ENCODE peak calls at places on chromosome 14, in nine cellular contexts. One of them, this sample, is unnamed.

GRCh38 chr14:36604757-36605505 is 22.5 kb upstream of the NKX2-8 start:
- DNase-seq in Caco-2: peak; percentile 69
- DNase-seq in gastrocnemius medialis: no peak
- DNase-seq in HCT116: peak; percentile 76
- DNase-seq in esophagus squamous epithelium: no peak
- DNase-seq in mucosa of descending colon: peak; percentile 69
- DNase-seq in prostate gland: peak; percentile 63
- DNase-seq in cardiac muscle cell: peak; percentile 75
- DNase-seq in uterus: no peak
- DNase-seq in this sample: peak; percentile 59

GRCh38 chr14:67268456-67269115 is 27.4 kb downstream of the PALS1 start:
- DNase-seq in cardiac muscle cell: peak; percentile 51
- DNase-seq in mucosa of descending colon: no peak
- DNase-seq in esophagus squamous epithelium: no peak
- DNase-seq in HCT116: no peak
- DNase-seq in prostate gland: no peak
- DNase-seq in Caco-2: no peak
- DNase-seq in gastrocnemius medialis: no peak
- DNase-seq in uterus: no peak
- DNase-seq in this sample: no peak

GRCh38 chr14:95361373-95362179 is 41.9 kb upstream of the CLMN start:
- DNase-seq in uterus: peak; percentile 29
- DNase-seq in prostate gland: peak; percentile 53
- DNase-seq in mucosa of descending colon: peak; percentile 68
- DNase-seq in HCT116: peak; percentile 24
- DNase-seq in Caco-2: no peak
- DNase-seq in cardiac muscle cell: peak; percentile 46
- DNase-seq in esophagus squamous epithelium: no peak
- DNase-seq in gastrocnemius medialis: no peak
- DNase-seq in this sample: peak; percentile 67

GRCh38 chr14:86038401-86038985 is 508.5 kb downstream of the FLRT2 start:
- DNase-seq in gastrocnemius medialis: no peak
- DNase-seq in prostate gland: no peak
- DNase-seq in HCT116: no peak
- DNase-seq in mucosa of descending colon: peak; percentile 25
- DNase-seq in cardiac muscle cell: peak; percentile 76
- DNase-seq in uterus: no peak
- DNase-seq in esophagus squamous epithelium: no peak
- DNase-seq in Caco-2: peak; percentile 36
- DNase-seq in this sample: peak; percentile 60

GRCh38 chr14:33369972-33370371 is 431.3 kb downstream of the NPAS3 start:
- DNase-seq in prostate gland: no peak
- DNase-seq in Caco-2: no peak
- DNase-seq in cardiac muscle cell: no peak
- DNase-seq in gastrocnemius medialis: no peak
- DNase-seq in uterus: no peak
- DNase-seq in mucosa of descending colon: no peak
- DNase-seq in HCT116: no peak
- DNase-seq in esophagus squamous epithelium: no peak
- DNase-seq in this sample: no peak

GRCh38 chr14:58712357-58712756 is 74.6 kb downstream of the DACT1 start:
- DNase-seq in uterus: no peak
- DNase-seq in Caco-2: no peak
- DNase-seq in prostate gland: no peak
- DNase-seq in gastrocnemius medialis: no peak
- DNase-seq in HCT116: no peak
- DNase-seq in mucosa of descending colon: no peak
- DNase-seq in esophagus squamous epithelium: no peak
- DNase-seq in cardiac muscle cell: peak; percentile 46
- DNase-seq in this sample: no peak

GRCh38 chr14:104784846-104785707 is 10.5 kb downstream of the AKT1 start:
- DNase-seq in gastrocnemius medialis: no peak
- DNase-seq in uterus: no peak
- DNase-seq in prostate gland: no peak
- DNase-seq in mucosa of descending colon: no peak
- DNase-seq in cardiac muscle cell: no peak
- DNase-seq in Caco-2: no peak
- DNase-seq in esophagus squamous epithelium: no peak
- DNase-seq in HCT116: no peak
- DNase-seq in this sample: peak; percentile 67

GRCh38 chr14:34051966-34052657 is 101.2 kb upstream of the EGLN3 start:
- DNase-seq in Caco-2: peak; percentile 78
- DNase-seq in HCT116: peak; percentile 88
- DNase-seq in mucosa of descending colon: peak; percentile 76
- DNase-seq in gastrocnemius medialis: no peak
- DNase-seq in esophagus squamous epithelium: no peak
- DNase-seq in prostate gland: no peak
- DNase-seq in uterus: peak; percentile 63
- DNase-seq in cardiac muscle cell: peak; percentile 82
- DNase-seq in this sample: no peak

GRCh38 chr14:100862277-100862676 is 36.4 kb downstream of the MEG3 start:
- DNase-seq in uterus: no peak
- DNase-seq in HCT116: no peak
- DNase-seq in cardiac muscle cell: no peak
- DNase-seq in Caco-2: no peak
- DNase-seq in gastrocnemius medialis: no peak
- DNase-seq in prostate gland: no peak
- DNase-seq in mucosa of descending colon: no peak
- DNase-seq in esophagus squamous epithelium: no peak
- DNase-seq in this sample: no peak

GRCh38 chr14:52155656-52156213 is 86.9 kb upstream of the NID2 start:
- DNase-seq in cardiac muscle cell: no peak
- DNase-seq in Caco-2: no peak
- DNase-seq in uterus: no peak
- DNase-seq in mucosa of descending colon: no peak
- DNase-seq in esophagus squamous epithelium: no peak
- DNase-seq in gastrocnemius medialis: no peak
- DNase-seq in HCT116: no peak
- DNase-seq in prostate gland: no peak
- DNase-seq in this sample: no peak

GRCh38 chr14:96309128-96309906 is 53.3 kb downstream of the BDKRB1 start:
- DNase-seq in HCT116: no peak
- DNase-seq in mucosa of descending colon: peak; percentile 51
- DNase-seq in cardiac muscle cell: no peak
- DNase-seq in prostate gland: no peak
- DNase-seq in Caco-2: peak; percentile 68
- DNase-seq in esophagus squamous epithelium: no peak
- DNase-seq in uterus: no peak
- DNase-seq in gastrocnemius medialis: no peak
- DNase-seq in this sample: no peak

GRCh38 chr14:51041117-51041531 is 53.8 kb downstream of the TRIM9 start:
- DNase-seq in Caco-2: peak; percentile 41
- DNase-seq in gastrocnemius medialis: no peak
- DNase-seq in esophagus squamous epithelium: no peak
- DNase-seq in uterus: no peak
- DNase-seq in HCT116: no peak
- DNase-seq in cardiac muscle cell: no peak
- DNase-seq in mucosa of descending colon: peak; percentile 10
- DNase-seq in prostate gland: no peak
- DNase-seq in this sample: no peak
- H3K4me1 ChIP-seq in Caco-2: peaks cover 11% of the 10 kb centered on the region
- H3K4me1 ChIP-seq in gastrocnemius medialis: no peaks in the 10 kb centered on the region
- H3K4me1 ChIP-seq in esophagus squamous epithelium: no peaks in the 10 kb centered on the region
- H3K4me1 ChIP-seq in uterus: no peaks in the 10 kb centered on the region
- H3K4me1 ChIP-seq in HCT116: no peaks in the 10 kb centered on the region
- H3K4me1 ChIP-seq in cardiac muscle cell: no peaks in the 10 kb centered on the region
- H3K4me1 ChIP-seq in mucosa of descending colon: no peaks in the 10 kb centered on the region
- H3K4me1 ChIP-seq in prostate gland: no peaks in the 10 kb centered on the region
- H3K4me1 ChIP-seq in this sample: no peaks in the 10 kb centered on the region

GRCh38 chr14:92440345-92441003 is 73.1 kb upstream of the RIN3 start:
- DNase-seq in esophagus squamous epithelium: no peak
- DNase-seq in HCT116: no peak
- DNase-seq in uterus: no peak
- DNase-seq in cardiac muscle cell: no peak
- DNase-seq in gastrocnemius medialis: no peak
- DNase-seq in prostate gland: no peak
- DNase-seq in mucosa of descending colon: no peak
- DNase-seq in Caco-2: peak; percentile 17
- DNase-seq in this sample: no peak

GRCh38 chr14:92443741-92444140 is 69.8 kb upstream of the RIN3 start:
- DNase-seq in gastrocnemius medialis: no peak
- DNase-seq in mucosa of descending colon: no peak
- DNase-seq in prostate gland: no peak
- DNase-seq in uterus: no peak
- DNase-seq in cardiac muscle cell: no peak
- DNase-seq in esophagus squamous epithelium: no peak
- DNase-seq in HCT116: no peak
- DNase-seq in Caco-2: peak; percentile 17
- DNase-seq in this sample: no peak

GRCh38 chr14:92439551-92440344 is 73.8 kb upstream of the RIN3 start:
- DNase-seq in cardiac muscle cell: no peak
- DNase-seq in mucosa of descending colon: no peak
- DNase-seq in prostate gland: no peak
- DNase-seq in HCT116: no peak
- DNase-seq in Caco-2: peak; percentile 15
- DNase-seq in uterus: no peak
- DNase-seq in esophagus squamous epithelium: no peak
- DNase-seq in gastrocnemius medialis: no peak
- DNase-seq in this sample: no peak

GRCh38 chr14:92443167-92443566 is 70.4 kb upstream of the RIN3 start:
- DNase-seq in mucosa of descending colon: no peak
- DNase-seq in Caco-2: peak; percentile 9
- DNase-seq in prostate gland: no peak
- DNase-seq in gastrocnemius medialis: no peak
- DNase-seq in cardiac muscle cell: no peak
- DNase-seq in esophagus squamous epithelium: no peak
- DNase-seq in uterus: no peak
- DNase-seq in HCT116: no peak
- DNase-seq in this sample: no peak

DNA sequence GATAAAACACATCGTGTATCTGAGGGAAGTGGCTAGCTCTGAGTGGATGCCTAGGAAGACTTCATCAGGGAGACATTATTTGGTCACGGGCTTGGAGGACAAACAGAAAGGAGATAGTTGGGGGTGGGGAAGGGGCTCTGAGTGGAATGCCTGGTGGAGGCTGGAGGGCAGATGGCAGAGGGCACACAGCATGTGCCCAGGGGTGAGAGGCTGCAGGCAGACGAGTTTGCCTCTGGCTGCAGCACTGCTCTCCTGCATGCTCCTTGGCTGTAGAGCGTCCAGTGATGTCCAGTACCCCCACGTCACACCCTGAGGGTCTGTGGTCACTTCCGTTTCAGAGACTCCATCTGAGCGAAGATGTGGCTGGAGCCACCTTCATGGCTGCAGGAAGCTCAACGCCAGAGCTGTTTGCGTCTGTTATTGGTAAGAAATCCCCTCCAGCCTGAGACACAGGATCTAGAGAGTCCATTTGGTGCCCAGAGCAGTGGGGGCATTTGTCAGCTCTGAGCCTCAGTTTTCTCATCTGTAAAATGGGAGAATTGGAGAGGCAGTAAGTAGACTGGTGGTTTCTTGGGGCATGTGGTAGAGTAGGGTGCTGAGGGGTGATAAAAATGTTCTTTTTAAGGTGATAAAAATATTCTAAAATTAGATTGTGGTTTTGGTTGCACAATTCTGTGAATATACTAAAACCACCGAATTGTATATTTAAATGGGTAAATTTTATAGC is 71.7 kb upstream of the RIN3 start:
- DNase-seq in HCT116: no peak
- DNase-seq in mucosa of descending colon: no peak
- DNase-seq in Caco-2: no peak
- DNase-seq in cardiac muscle cell: no peak
- DNase-seq in prostate gland: no peak
- DNase-seq in uterus: no peak
- DNase-seq in gastrocnemius medialis: no peak
- DNase-seq in esophagus squamous epithelium: no peak
- DNase-seq in this sample: no peak
- TF ChIP-seq CTCF in HCT116: no peak
- TF ChIP-seq CTCF in mucosa of descending colon: no peak
- TF ChIP-seq CTCF in Caco-2: no peak
- TF ChIP-seq CTCF in cardiac muscle cell: no peak
- TF ChIP-seq CTCF in prostate gland: no peak
- TF ChIP-seq CTCF in uterus: no peak
- TF ChIP-seq CTCF in gastrocnemius medialis: no peak
- TF ChIP-seq CTCF in esophagus squamous epithelium: no peak
- TF ChIP-seq CTCF in this sample: no peak

DNA sequence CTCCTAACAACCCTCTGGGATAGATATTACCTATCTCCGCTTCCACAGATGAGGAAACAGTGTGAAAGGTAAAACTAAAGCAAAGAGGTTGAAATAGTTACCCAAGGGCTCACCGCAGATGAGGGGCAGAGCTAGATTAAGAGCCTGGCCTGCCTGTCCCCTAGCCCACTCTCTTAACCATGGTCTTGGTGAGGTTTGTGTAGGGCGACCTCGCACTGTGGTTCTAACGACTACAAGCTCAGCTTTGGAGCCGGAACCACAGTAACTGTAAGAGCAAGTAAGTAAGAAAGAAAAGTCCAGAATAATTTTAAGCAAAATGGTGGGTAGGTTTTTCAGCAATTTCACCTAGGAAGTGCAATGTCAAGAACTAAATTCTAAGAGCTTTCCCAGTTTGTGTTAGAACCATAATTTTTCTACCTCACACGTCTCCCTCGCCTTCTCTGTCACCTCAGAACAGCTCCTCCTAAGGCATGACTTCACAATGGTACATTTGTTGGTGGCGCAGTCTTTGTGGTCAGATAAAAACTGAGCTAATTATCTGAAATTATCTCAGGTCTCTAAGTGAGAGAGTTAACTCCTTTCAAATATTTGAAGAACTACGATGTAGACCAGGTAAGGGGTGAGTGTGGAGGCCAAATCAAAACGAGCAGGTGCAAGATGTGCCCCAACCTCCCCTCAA is 64.8 kb downstream of the DAD1 start:
- DNase-seq in prostate gland: no peak
- DNase-seq in Caco-2: no peak
- DNase-seq in esophagus squamous epithelium: no peak
- DNase-seq in mucosa of descending colon: no peak
- DNase-seq in gastrocnemius medialis: no peak
- DNase-seq in cardiac muscle cell: no peak
- DNase-seq in HCT116: no peak
- DNase-seq in uterus: no peak
- DNase-seq in this sample: no peak
- H3K4me1 ChIP-seq in prostate gland: no peaks in the 10 kb centered on the region
- H3K4me1 ChIP-seq in Caco-2: peaks cover 11% of the 10 kb centered on the region
- H3K4me1 ChIP-seq in esophagus squamous epithelium: peaks cover 51% of the 10 kb centered on the region
- H3K4me1 ChIP-seq in mucosa of descending colon: no peaks in the 10 kb centered on the region
- H3K4me1 ChIP-seq in gastrocnemius medialis: no peaks in the 10 kb centered on the region
- H3K4me1 ChIP-seq in cardiac muscle cell: no peaks in the 10 kb centered on the region
- H3K4me1 ChIP-seq in HCT116: no peaks in the 10 kb centered on the region
- H3K4me1 ChIP-seq in uterus: no peaks in the 10 kb centered on the region
- H3K4me1 ChIP-seq in this sample: peaks cover 11% of the 10 kb centered on the region

GRCh38 chr14:49598182-49598478 is 610 bp upstream of the LRR1 start:
- DNase-seq in uterus: no peak
- DNase-seq in Caco-2: no peak
- DNase-seq in prostate gland: peak; percentile 23
- DNase-seq in gastrocnemius medialis: no peak
- DNase-seq in cardiac muscle cell: no peak
- DNase-seq in esophagus squamous epithelium: no peak
- DNase-seq in HCT116: no peak
- DNase-seq in mucosa of descending colon: no peak
- DNase-seq in this sample: peak; percentile 52

GRCh38 chr14:49593016-49593415 is 5.7 kb upstream of the LRR1 start:
- DNase-seq in prostate gland: no peak
- DNase-seq in gastrocnemius medialis: no peak
- DNase-seq in Caco-2: no peak
- DNase-seq in HCT116: no peak
- DNase-seq in cardiac muscle cell: peak; percentile 55
- DNase-seq in esophagus squamous epithelium: no peak
- DNase-seq in uterus: no peak
- DNase-seq in mucosa of descending colon: no peak
- DNase-seq in this sample: no peak

GRCh38 chr14:49594347-49595089 is 4.2 kb upstream of the LRR1 start:
- DNase-seq in prostate gland: no peak
- DNase-seq in Caco-2: peak; percentile 69
- DNase-seq in esophagus squamous epithelium: no peak
- DNase-seq in HCT116: no peak
- DNase-seq in uterus: no peak
- DNase-seq in gastrocnemius medialis: no peak
- DNase-seq in mucosa of descending colon: peak; percentile 80
- DNase-seq in cardiac muscle cell: peak; percentile 79
- DNase-seq in this sample: peak; percentile 54

GRCh38 chr14:49598479-49599301 is at the start of gene LRR1:
- DNase-seq in Caco-2: peak; percentile 91
- DNase-seq in mucosa of descending colon: peak; percentile 93
- DNase-seq in uterus: peak; percentile 85
- DNase-seq in gastrocnemius medialis: peak; percentile 62
- DNase-seq in prostate gland: peak; percentile 80
- DNase-seq in HCT116: peak; percentile 69
- DNase-seq in esophagus squamous epithelium: peak; percentile 41
- DNase-seq in cardiac muscle cell: peak; percentile 84
- DNase-seq in this sample: peak; percentile 83
- TF ChIP-seq CTCF in Caco-2: no peak
- TF ChIP-seq CTCF in mucosa of descending colon: no peak
- TF ChIP-seq CTCF in uterus: peak; percentile 25
- TF ChIP-seq CTCF in gastrocnemius medialis: no peak
- TF ChIP-seq CTCF in prostate gland: no peak
- TF ChIP-seq CTCF in HCT116: no peak
- TF ChIP-seq CTCF in esophagus squamous epithelium: no peak
- TF ChIP-seq CTCF in cardiac muscle cell: no peak
- TF ChIP-seq CTCF in this sample: no peak